ENCODE peak calls at places on chromosomes 3 and 15, in nine cellular contexts. K is ACHN, B is SK-N-SH, P is right cardiac atrium, O is sigmoid colon, H is substantia nigra, A is NCI-H69, M is iris pigment epithelial cell, U is Kasumi-1. T is an unnamed sample.

GRCh38 chr3:3110299-3110630 is at the start of gene IL5RA:
- DNase-seq in K (no peak), B (peak), P (no peak), O (no peak), H (no peak), A (peak), M (no peak), U (no peak), T (no peak)

GRCh38 chr3:54905936-54906335 is 21.9 kb downstream of the LRTM1 start:
- DNase-seq in K (no peak), B (no peak), P (no peak), O (no peak), H (no peak), A (no peak), M (no peak), U (no peak), T (no peak)

GRCh38 chr3:100941451-100941850 is 51.8 kb downstream of the ABI3BP start:
- DNase-seq in K (no peak), B (no peak), P (no peak), O (no peak), H (no peak), A (no peak), M (no peak), U (no peak), T (no peak)

GRCh38 chr15:65032823-65033537 is 3.5 kb upstream of the MTFMT start:
- DNase-seq in K (peak), B (peak), P (peak), O (peak), H (peak), A (peak), M (peak), U (peak), T (no peak)

GRCh38 chr3:147419062-147419701 is 10.0 kb downstream of the ZIC1 start:
- DNase-seq in K (peak), B (peak), P (peak), O (no peak), H (peak), A (no peak), M (peak), U (no peak), T (no peak)

GRCh38 chr3:181629029-181629428 is 82.7 kb upstream of the SOX2 start:
- DNase-seq in K (no peak), B (no peak), P (no peak), O (no peak), H (no peak), A (no peak), M (peak), U (no peak), T (peak)

GRCh38 chr3:190506271-190506670 is 7.6 kb upstream of the IL1RAP start:
- DNase-seq in K (no peak), B (no peak), P (no peak), O (no peak), H (no peak), A (no peak), M (no peak), U (no peak), T (no peak)

GRCh38 chr15:47576921-47577474 is 140.3 kb upstream of the SEMA6D start:
- DNase-seq in K (no peak), B (no peak), P (no peak), O (no peak), H (no peak), A (peak), M (peak), U (no peak), T (no peak)

GRCh38 chr15:85517086-85517485 is 136.7 kb downstream of the AKAP13 start:
- DNase-seq in K (no peak), B (no peak), P (no peak), O (no peak), H (no peak), A (no peak), M (no peak), U (no peak), T (no peak)

GRCh38 chr15:98888839-98889479 is 118.6 kb downstream of the PGPEP1L start:
- DNase-seq in K (peak), B (no peak), P (no peak), O (no peak), H (no peak), A (no peak), M (peak), U (no peak), T (peak)

GRCh38 chr15:67013696-67014095 is 51.7 kb upstream of the SMAD3 start:
- DNase-seq in K (no peak), B (no peak), P (peak), O (no peak), H (no peak), A (peak), M (peak), U (peak), T (peak)

GRCh38 chr3:117350386-117350785 is 640.8 kb downstream of the TUSC7 start:
- DNase-seq in K (no peak), B (no peak), P (no peak), O (no peak), H (no peak), A (no peak), M (no peak), U (no peak), T (no peak)

GRCh38 chr3:17432237-17432636 is 310.2 kb downstream of the TBC1D5 start:
- DNase-seq in K (no peak), B (no peak), P (no peak), O (no peak), H (no peak), A (peak), M (peak), U (no peak), T (no peak)

GRCh38 chr3:47283596-47284364 is 1.0 kb downstream of the KLHL18 start:
- DNase-seq in K (peak), B (peak), P (no peak), O (peak), H (peak), A (peak), M (peak), U (peak), T (no peak)

GRCh38 chr3:149623819-149624218 is 34.0 kb downstream of the WWTR1 start:
- DNase-seq in K (no peak), B (no peak), P (no peak), O (no peak), H (no peak), A (no peak), M (no peak), U (peak), T (no peak)

GRCh38 chr3:146072824-146073223 is 88.2 kb downstream of the PLOD2 start:
- DNase-seq in K (no peak), B (no peak), P (no peak), O (no peak), H (no peak), A (no peak), M (peak), U (no peak), T (no peak)

GRCh38 chr15:80773792-80774352 is 5.3 kb upstream of the CEMIP start:
- DNase-seq in K (no peak), B (no peak), P (no peak), O (no peak), H (no peak), A (no peak), M (no peak), U (no peak), T (no peak)

GRCh38 chr3:39166932-39167532 is 13.6 kb upstream of the CSRNP1 start:
- DNase-seq in K (no peak), B (no peak), P (no peak), O (peak), H (peak), A (no peak), M (peak), U (no peak), T (peak)

GRCh38 chr3:149339931-149340309 is 6.5 kb upstream of the TM4SF18 start:
- DNase-seq in K (peak), B (no peak), P (peak), O (peak), H (no peak), A (peak), M (peak), U (peak), T (peak)

GRCh38 chr15:80309769-80310384 is 57.9 kb upstream of the CTXND1 start:
- DNase-seq in K (peak), B (peak), P (no peak), O (no peak), H (no peak), A (peak), M (peak), U (peak), T (no peak)

GRCh38 chr3:28677581-28677980 is 329.0 kb upstream of the AZI2 start:
- DNase-seq in K (no peak), B (no peak), P (peak), O (no peak), H (no peak), A (no peak), M (no peak), U (no peak), T (no peak)

GRCh38 chr3:17411157-17411877 is 331.1 kb downstream of the TBC1D5 start:
- DNase-seq in K (no peak), B (no peak), P (peak), O (no peak), H (no peak), A (peak), M (no peak), U (no peak), T (no peak)

GRCh38 chr15:43509923-43510229 is 7.5 kb upstream of the MAP1A start:
- DNase-seq in K (peak), B (no peak), P (no peak), O (no peak), H (no peak), A (no peak), M (peak), U (no peak), T (no peak)

GRCh38 chr3:49717539-49718418 is 1.7 kb downstream of the AMIGO3 start:
- DNase-seq in K (no peak), B (peak), P (peak), O (no peak), H (no peak), A (no peak), M (no peak), U (no peak), T (no peak)

GRCh38 chr15:51367322-51367976 is 26.0 kb downstream of the GLDN start:
- DNase-seq in K (no peak), B (no peak), P (peak), O (no peak), H (no peak), A (peak), M (peak), U (no peak), T (no peak)

GRCh38 chr3:11532865-11533490 is 110.7 kb downstream of the VGLL4 start:
- DNase-seq in K (no peak), B (no peak), P (no peak), O (peak), H (no peak), A (peak), M (peak), U (no peak), T (peak)

GRCh38 chr3:184015381-184016019 is 2.2 kb downstream of the ABCC5 start:
- DNase-seq in K (no peak), B (peak), P (no peak), O (no peak), H (peak), A (peak), M (no peak), U (no peak), T (no peak)

GRCh38 chr3:187497037-187497436 is 128.9 kb downstream of the RTP4 start:
- DNase-seq in K (no peak), B (no peak), P (no peak), O (no peak), H (no peak), A (no peak), M (peak), U (no peak), T (no peak)

GRCh38 chr3:138219255-138219654 is 32.2 kb downstream of the ARMC8 start:
- DNase-seq in K (no peak), B (no peak), P (no peak), O (no peak), H (no peak), A (no peak), M (peak), U (no peak), T (no peak)

GRCh38 chr15:42157981-42158765 is 1.7 kb upstream of the PLA2G4F start:
- DNase-seq in K (peak), B (no peak), P (no peak), O (no peak), H (peak), A (no peak), M (peak), U (no peak), T (peak)

GRCh38 chr15:100009372-100009771 is 276.1 kb upstream of the LYSMD4 start:
- DNase-seq in K (no peak), B (no peak), P (no peak), O (no peak), H (no peak), A (no peak), M (no peak), U (no peak), T (no peak)

GRCh38 chr3:142445816-142446254 is 2.0 kb downstream of the XRN1 start:
- DNase-seq in K (peak), B (no peak), P (no peak), O (no peak), H (no peak), A (no peak), M (peak), U (peak), T (peak)

GRCh38 chr3:8997151-8997550 is 33.9 kb upstream of the RAD18 start:
- DNase-seq in K (no peak), B (no peak), P (no peak), O (no peak), H (no peak), A (no peak), M (no peak), U (no peak), T (no peak)

T was measured in skeletal muscle cell.